ENCODE peak calls at places on chromosome 21, in ten cellular contexts. One of them, this sample, is unnamed.

GRCh38 chr21:44533121-44533890 is 6.7 kb downstream of the KRTAP10-1 start:
- ATAC-seq in Panc1: no peak
- ATAC-seq in CD8-positive, alpha-beta T cell: no peak
- ATAC-seq in T-helper 17 cell: no peak
- ATAC-seq in heart right ventricle: no peak
- ATAC-seq in T-cell: no peak
- ATAC-seq in left lung: no peak
- ATAC-seq in left cardiac atrium: no peak
- ATAC-seq in stimulated activated naive CD8-positive, alpha-beta T cell treated with anti-CD3 and anti-CD28 coated beads, Interleukin-15, Interleukin-2, amounts not matched to agents 100 U/mL and 50 U/mL, for 24 hours: no peak
- ATAC-seq in activated naive CD4-positive, alpha-beta T cell treated with anti-CD3 and anti-CD28 coated beads, Interleukin-2, amount 50 U/mL, for 72 hours: no peak
- ATAC-seq in this sample: no peak

GRCh38 chr21:46323227-46323709 is 402 bp downstream of the C21orf58 start:
- ATAC-seq in T-cell: peak; percentile 0
- ATAC-seq in activated naive CD4-positive, alpha-beta T cell treated with anti-CD3 and anti-CD28 coated beads, Interleukin-2, amount 50 U/mL, for 72 hours: no peak
- ATAC-seq in stimulated activated naive CD8-positive, alpha-beta T cell treated with anti-CD3 and anti-CD28 coated beads, Interleukin-15, Interleukin-2, amounts not matched to agents 100 U/mL and 50 U/mL, for 24 hours: no peak
- ATAC-seq in Panc1: no peak
- ATAC-seq in left lung: no peak
- ATAC-seq in T-helper 17 cell: peak; percentile 1
- ATAC-seq in CD8-positive, alpha-beta T cell: peak; percentile 1
- ATAC-seq in left cardiac atrium: no peak
- ATAC-seq in heart right ventricle: no peak
- ATAC-seq in this sample: no peak

GRCh38 chr21:42252778-42253340 is 33.9 kb downstream of the ABCG1 start:
- ATAC-seq in heart right ventricle: no peak
- ATAC-seq in left lung: no peak
- ATAC-seq in CD8-positive, alpha-beta T cell: no peak
- ATAC-seq in T-helper 17 cell: no peak
- ATAC-seq in T-cell: no peak
- ATAC-seq in left cardiac atrium: no peak
- ATAC-seq in stimulated activated naive CD8-positive, alpha-beta T cell treated with anti-CD3 and anti-CD28 coated beads, Interleukin-15, Interleukin-2, amounts not matched to agents 100 U/mL and 50 U/mL, for 24 hours: no peak
- ATAC-seq in Panc1: no peak
- ATAC-seq in activated naive CD4-positive, alpha-beta T cell treated with anti-CD3 and anti-CD28 coated beads, Interleukin-2, amount 50 U/mL, for 72 hours: no peak
- ATAC-seq in this sample: no peak

GRCh38 chr21:46096997-46097825 is 701 bp upstream of the COL6A2 start:
- ATAC-seq in activated naive CD4-positive, alpha-beta T cell treated with anti-CD3 and anti-CD28 coated beads, Interleukin-2, amount 50 U/mL, for 72 hours: no peak
- ATAC-seq in T-cell: peak; percentile 21
- ATAC-seq in heart right ventricle: peak; percentile 18
- ATAC-seq in CD8-positive, alpha-beta T cell: peak; percentile 4
- ATAC-seq in Panc1: no peak
- ATAC-seq in left cardiac atrium: peak; percentile 32
- ATAC-seq in left lung: peak; percentile 7
- ATAC-seq in T-helper 17 cell: peak; percentile 5
- ATAC-seq in stimulated activated naive CD8-positive, alpha-beta T cell treated with anti-CD3 and anti-CD28 coated beads, Interleukin-15, Interleukin-2, amounts not matched to agents 100 U/mL and 50 U/mL, for 24 hours: peak; percentile 10
- ATAC-seq in this sample: no peak

GRCh38 chr21:38159355-38159754 is 97.4 kb upstream of the KCNJ15 start:
- ATAC-seq in heart right ventricle: peak; percentile 50
- ATAC-seq in stimulated activated naive CD8-positive, alpha-beta T cell treated with anti-CD3 and anti-CD28 coated beads, Interleukin-15, Interleukin-2, amounts not matched to agents 100 U/mL and 50 U/mL, for 24 hours: no peak
- ATAC-seq in left lung: peak; percentile 95
- ATAC-seq in T-cell: no peak
- ATAC-seq in left cardiac atrium: peak; percentile 70
- ATAC-seq in activated naive CD4-positive, alpha-beta T cell treated with anti-CD3 and anti-CD28 coated beads, Interleukin-2, amount 50 U/mL, for 72 hours: peak; percentile 44
- ATAC-seq in Panc1: no peak
- ATAC-seq in T-helper 17 cell: no peak
- ATAC-seq in CD8-positive, alpha-beta T cell: no peak
- ATAC-seq in this sample: no peak

GRCh38 chr21:38899277-38899947 is 93.7 kb downstream of the ETS2 start:
- ATAC-seq in left cardiac atrium: no peak
- ATAC-seq in T-cell: no peak
- ATAC-seq in CD8-positive, alpha-beta T cell: no peak
- ATAC-seq in heart right ventricle: no peak
- ATAC-seq in activated naive CD4-positive, alpha-beta T cell treated with anti-CD3 and anti-CD28 coated beads, Interleukin-2, amount 50 U/mL, for 72 hours: peak; percentile 80
- ATAC-seq in Panc1: no peak
- ATAC-seq in T-helper 17 cell: no peak
- ATAC-seq in stimulated activated naive CD8-positive, alpha-beta T cell treated with anti-CD3 and anti-CD28 coated beads, Interleukin-15, Interleukin-2, amounts not matched to agents 100 U/mL and 50 U/mL, for 24 hours: no peak
- ATAC-seq in left lung: no peak
- ATAC-seq in this sample: peak; percentile 35

GRCh38 chr21:17610862-17611261 is 1.8 kb downstream of the BTG3 start:
- ATAC-seq in heart right ventricle: no peak
- ATAC-seq in left cardiac atrium: no peak
- ATAC-seq in CD8-positive, alpha-beta T cell: no peak
- ATAC-seq in activated naive CD4-positive, alpha-beta T cell treated with anti-CD3 and anti-CD28 coated beads, Interleukin-2, amount 50 U/mL, for 72 hours: no peak
- ATAC-seq in T-helper 17 cell: no peak
- ATAC-seq in stimulated activated naive CD8-positive, alpha-beta T cell treated with anti-CD3 and anti-CD28 coated beads, Interleukin-15, Interleukin-2, amounts not matched to agents 100 U/mL and 50 U/mL, for 24 hours: no peak
- ATAC-seq in left lung: no peak
- ATAC-seq in T-cell: no peak
- ATAC-seq in Panc1: no peak
- ATAC-seq in this sample: no peak

GRCh38 chr21:44748621-44749020 is 37.2 kb upstream of the TSPEAR start:
- ATAC-seq in activated naive CD4-positive, alpha-beta T cell treated with anti-CD3 and anti-CD28 coated beads, Interleukin-2, amount 50 U/mL, for 72 hours: no peak
- ATAC-seq in heart right ventricle: no peak
- ATAC-seq in left lung: no peak
- ATAC-seq in T-helper 17 cell: no peak
- ATAC-seq in T-cell: no peak
- ATAC-seq in CD8-positive, alpha-beta T cell: no peak
- ATAC-seq in left cardiac atrium: no peak
- ATAC-seq in stimulated activated naive CD8-positive, alpha-beta T cell treated with anti-CD3 and anti-CD28 coated beads, Interleukin-15, Interleukin-2, amounts not matched to agents 100 U/mL and 50 U/mL, for 24 hours: no peak
- ATAC-seq in Panc1: no peak
- ATAC-seq in this sample: no peak

GRCh38 chr21:21122680-21123079 is 124.5 kb downstream of the NCAM2 start:
- ATAC-seq in left lung: no peak
- ATAC-seq in Panc1: no peak
- ATAC-seq in left cardiac atrium: no peak
- ATAC-seq in CD8-positive, alpha-beta T cell: no peak
- ATAC-seq in stimulated activated naive CD8-positive, alpha-beta T cell treated with anti-CD3 and anti-CD28 coated beads, Interleukin-15, Interleukin-2, amounts not matched to agents 100 U/mL and 50 U/mL, for 24 hours: no peak
- ATAC-seq in heart right ventricle: no peak
- ATAC-seq in T-helper 17 cell: no peak
- ATAC-seq in activated naive CD4-positive, alpha-beta T cell treated with anti-CD3 and anti-CD28 coated beads, Interleukin-2, amount 50 U/mL, for 72 hours: no peak
- ATAC-seq in T-cell: no peak
- ATAC-seq in this sample: no peak

GRCh38 chr21:46250146-46250725 is 21.7 kb upstream of the LSS start:
- ATAC-seq in T-helper 17 cell: no peak
- ATAC-seq in Panc1: no peak
- ATAC-seq in activated naive CD4-positive, alpha-beta T cell treated with anti-CD3 and anti-CD28 coated beads, Interleukin-2, amount 50 U/mL, for 72 hours: peak; percentile 49
- ATAC-seq in CD8-positive, alpha-beta T cell: no peak
- ATAC-seq in T-cell: peak; percentile 45
- ATAC-seq in stimulated activated naive CD8-positive, alpha-beta T cell treated with anti-CD3 and anti-CD28 coated beads, Interleukin-15, Interleukin-2, amounts not matched to agents 100 U/mL and 50 U/mL, for 24 hours: no peak
- ATAC-seq in heart right ventricle: no peak
- ATAC-seq in left cardiac atrium: no peak
- ATAC-seq in left lung: no peak
- ATAC-seq in this sample: no peak

GRCh38 chr21:41443562-41443961 is 17.5 kb downstream of the MX1 start:
- ATAC-seq in activated naive CD4-positive, alpha-beta T cell treated with anti-CD3 and anti-CD28 coated beads, Interleukin-2, amount 50 U/mL, for 72 hours: no peak
- ATAC-seq in heart right ventricle: no peak
- ATAC-seq in T-helper 17 cell: no peak
- ATAC-seq in left cardiac atrium: no peak
- ATAC-seq in T-cell: no peak
- ATAC-seq in stimulated activated naive CD8-positive, alpha-beta T cell treated with anti-CD3 and anti-CD28 coated beads, Interleukin-15, Interleukin-2, amounts not matched to agents 100 U/mL and 50 U/mL, for 24 hours: no peak
- ATAC-seq in Panc1: no peak
- ATAC-seq in left lung: no peak
- ATAC-seq in CD8-positive, alpha-beta T cell: no peak
- ATAC-seq in this sample: no peak

GRCh38 chr21:30243691-30244090 is 27.8 kb upstream of the CLDN8 start:
- ATAC-seq in left lung: no peak
- ATAC-seq in T-cell: no peak
- ATAC-seq in activated naive CD4-positive, alpha-beta T cell treated with anti-CD3 and anti-CD28 coated beads, Interleukin-2, amount 50 U/mL, for 72 hours: no peak
- ATAC-seq in stimulated activated naive CD8-positive, alpha-beta T cell treated with anti-CD3 and anti-CD28 coated beads, Interleukin-15, Interleukin-2, amounts not matched to agents 100 U/mL and 50 U/mL, for 24 hours: no peak
- ATAC-seq in T-helper 17 cell: no peak
- ATAC-seq in Panc1: no peak
- ATAC-seq in CD8-positive, alpha-beta T cell: no peak
- ATAC-seq in heart right ventricle: no peak
- ATAC-seq in left cardiac atrium: no peak
- ATAC-seq in this sample: no peak